ENCODE peak calls at places on chromosomes 7 and 10, in four cellular contexts. M is suprapubic skin, F is upper lobe of right lung, V is mammary epithelial cell. S is an unnamed sample. For H3K27me3 and H3K4me1, the result is how much of the 10 kb centered on the place peaks cover.

GRCh38 chr7:124208173-124208572 is 175.3 kb upstream of the TMEM229A start:
- DNase-seq in M (no peak), F (no peak), V (no peak), S (no peak)

GRCh38 chr10:52688906-52689305 is 83.7 kb downstream of the MBL2 start:
- DNase-seq in F (no peak), M (no peak), V (peak), S (no peak)

GRCh38 chr10:6409982-6410694 is 169.9 kb downstream of the PRKCQ start:
- DNase-seq in V (peak), M (no peak), F (no peak), S (peak)

GRCh38 chr10:109961181-109962001 is 38.1 kb upstream of the XPNPEP1 start:
- DNase-seq in M (no peak), F (no peak), V (peak), S (no peak)

GRCh38 chr10:60654813-60655464 is 123.3 kb upstream of the CDK1 start:
- DNase-seq in F (no peak), M (no peak), V (peak), S (no peak)

GRCh38 chr10:100999742-101000601 is at the start of gene LZTS2:
- DNase-seq in M (no peak), F (no peak), V (peak), S (peak)

GRCh38 chr7:114021135-114021534 is 102.3 kb upstream of the PPP1R3A start:
- DNase-seq in F (no peak), V (no peak), M (no peak), S (no peak)

GRCh38 chr7:37380831-37381230 is 67.8 kb downstream of the ELMO1 start:
- DNase-seq in M (no peak), V (peak), F (no peak), S (no peak)

GRCh38 chr10:70115948-70116682 is 16.5 kb downstream of the AIFM2 start:
- DNase-seq in F (no peak), V (peak), M (no peak), S (no peak)

GRCh38 chr7:92835140-92835850 is 1.1 kb downstream of the CDK6 start:
- DNase-seq in F (peak), V (peak), M (peak), S (peak)

GRCh38 chr7:93851536-93851935 is 39.0 kb downstream of the TFPI2 start:
- DNase-seq in V (peak), M (no peak), F (no peak), S (no peak)

GRCh38 chr10:122112625-122113160 is 123.7 kb downstream of the TACC2 start:
- DNase-seq in M (peak), V (peak), F (peak), S (peak)

GRCh38 chr10:22605168-22605567 is 109.2 kb downstream of the PIP4K2A start:
- DNase-seq in V (peak), F (no peak), M (no peak), S (no peak)

GRCh38 chr10:32005050-32005449 is 51.2 kb downstream of the KIF5B start:
- DNase-seq in M (no peak), V (peak), F (no peak), S (no peak)

GRCh38 chr7:93315896-93316295 is 83.7 kb downstream of the VPS50 start:
- DNase-seq in M (no peak), V (no peak), F (no peak), S (no peak)

GRCh38 chr10:74988787-74989574 is 122.5 kb upstream of the SAMD8 start:
- DNase-seq in F (no peak), M (no peak), V (no peak), S (no peak)

GRCh38 chr7:55026867-55027490 is 8.2 kb downstream of the EGFR start:
- DNase-seq in M (no peak), F (no peak), V (peak), S (peak)

GRCh38 chr10:128419466-128420019 is 293.3 kb upstream of the MKI67 start:
- DNase-seq in M (no peak), F (no peak), V (no peak), S (no peak)

GRCh38 chr7:83055197-83055596 is 107.5 kb downstream of the PCLO start:
- DNase-seq in M (no peak), F (no peak), V (no peak), S (no peak)

GRCh38 chr7:4235596-4235995 is 446.5 kb upstream of the FOXK1 start:
- DNase-seq in F (peak), V (no peak), M (no peak), S (no peak)

DNA sequence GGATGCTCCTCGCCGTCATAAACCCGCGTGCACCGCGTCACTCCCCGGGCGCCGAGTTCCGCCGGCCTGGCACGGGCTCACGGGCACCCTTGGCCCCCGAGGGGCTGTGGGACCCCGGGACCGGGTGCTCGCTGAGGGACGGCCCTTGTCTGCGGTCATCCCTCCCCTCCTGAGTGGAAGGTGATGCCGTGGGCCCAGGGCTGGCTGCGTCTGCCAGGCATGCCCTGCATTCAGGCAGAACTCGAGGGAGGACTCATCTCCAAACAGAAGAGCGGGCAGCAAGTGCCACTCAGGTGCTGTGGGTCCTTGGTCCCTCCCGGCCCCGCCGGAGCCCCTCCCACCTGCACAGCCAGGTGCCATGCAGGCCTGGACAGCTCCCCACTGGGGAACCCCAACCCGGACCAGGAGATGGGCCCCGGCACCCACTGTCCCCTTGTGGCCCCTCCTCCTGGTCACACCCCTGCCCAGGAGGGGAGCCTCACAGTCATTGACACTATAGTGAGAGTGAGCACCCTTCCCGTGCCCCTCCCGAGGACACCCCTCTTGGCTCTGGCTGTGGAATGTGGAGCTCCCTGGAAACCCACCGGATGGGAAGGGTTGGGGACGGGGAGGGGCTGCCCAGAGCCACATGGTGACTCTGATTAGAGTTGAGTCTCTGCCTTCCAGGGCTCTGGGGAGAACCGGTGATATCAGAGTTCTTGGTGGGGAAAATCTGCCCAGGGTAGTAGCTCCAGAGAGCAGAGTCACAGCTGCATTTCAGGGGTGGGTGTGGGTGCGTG is 61.5 kb downstream of the UNCX start:
- DNase-seq in M (no peak), F (no peak), V (no peak), S (peak)
- H3K27me3 ChIP-seq in M (half or more), F (half or more), V (under half), S (under half)

GRCh38 chr7:152544481-152544927 is 108.7 kb upstream of the KMT2C start:
- DNase-seq in M (no peak), V (no peak), F (no peak), S (no peak)
- H3K4me3 ChIP-seq in M (no peak), V (no peak), F (no peak), S (no peak)

GRCh38 chr7:47471358-47471703 is 110.6 kb downstream of the TNS3 start:
- DNase-seq in F (no peak), M (no peak), V (no peak), S (no peak)
- H3K4me1 ChIP-seq in F (under half), M (under half), V (under half), S (under half)

DNA sequence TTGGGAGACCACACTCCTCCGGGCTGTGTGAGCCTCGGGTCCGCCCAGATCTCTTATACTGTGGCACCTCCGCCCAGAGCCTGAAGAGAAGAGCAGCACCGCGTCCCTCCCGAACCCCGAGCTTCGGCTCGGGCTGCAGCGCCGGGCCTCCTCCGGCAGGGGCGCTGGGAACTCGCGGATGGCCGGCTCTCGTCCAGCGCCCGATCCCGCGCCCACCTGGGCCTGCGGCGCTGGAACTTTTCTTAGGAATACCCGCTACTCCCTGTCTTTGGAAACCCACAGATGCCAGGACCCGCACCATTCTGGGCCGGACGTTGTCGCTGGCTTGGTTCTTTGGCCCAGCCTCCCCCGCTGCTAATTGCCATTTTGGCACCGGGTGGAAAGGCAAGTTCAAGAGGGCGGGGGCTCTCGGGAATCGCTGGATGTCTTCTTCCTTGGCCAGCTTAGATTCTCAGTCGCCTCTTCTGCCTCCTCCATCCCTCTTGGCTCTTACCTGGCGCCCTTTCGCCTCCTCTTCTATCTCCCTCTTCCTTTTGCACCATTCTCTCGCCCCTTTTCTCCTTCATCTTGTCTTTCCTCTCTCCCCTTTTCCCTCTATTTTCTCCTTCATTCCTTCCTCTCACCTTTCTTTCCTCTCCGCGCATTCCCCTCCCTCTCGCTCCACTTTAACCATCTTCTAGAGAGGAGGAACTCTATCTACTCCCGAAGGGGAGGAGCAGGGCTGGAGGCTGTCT is 2.1 kb upstream of the SORCS3 start:
- DNase-seq in F (no peak), V (no peak), M (no peak), S (peak)
- H3K27me3 ChIP-seq in F (half or more), V (half or more), M (half or more), S (under half)

DNA sequence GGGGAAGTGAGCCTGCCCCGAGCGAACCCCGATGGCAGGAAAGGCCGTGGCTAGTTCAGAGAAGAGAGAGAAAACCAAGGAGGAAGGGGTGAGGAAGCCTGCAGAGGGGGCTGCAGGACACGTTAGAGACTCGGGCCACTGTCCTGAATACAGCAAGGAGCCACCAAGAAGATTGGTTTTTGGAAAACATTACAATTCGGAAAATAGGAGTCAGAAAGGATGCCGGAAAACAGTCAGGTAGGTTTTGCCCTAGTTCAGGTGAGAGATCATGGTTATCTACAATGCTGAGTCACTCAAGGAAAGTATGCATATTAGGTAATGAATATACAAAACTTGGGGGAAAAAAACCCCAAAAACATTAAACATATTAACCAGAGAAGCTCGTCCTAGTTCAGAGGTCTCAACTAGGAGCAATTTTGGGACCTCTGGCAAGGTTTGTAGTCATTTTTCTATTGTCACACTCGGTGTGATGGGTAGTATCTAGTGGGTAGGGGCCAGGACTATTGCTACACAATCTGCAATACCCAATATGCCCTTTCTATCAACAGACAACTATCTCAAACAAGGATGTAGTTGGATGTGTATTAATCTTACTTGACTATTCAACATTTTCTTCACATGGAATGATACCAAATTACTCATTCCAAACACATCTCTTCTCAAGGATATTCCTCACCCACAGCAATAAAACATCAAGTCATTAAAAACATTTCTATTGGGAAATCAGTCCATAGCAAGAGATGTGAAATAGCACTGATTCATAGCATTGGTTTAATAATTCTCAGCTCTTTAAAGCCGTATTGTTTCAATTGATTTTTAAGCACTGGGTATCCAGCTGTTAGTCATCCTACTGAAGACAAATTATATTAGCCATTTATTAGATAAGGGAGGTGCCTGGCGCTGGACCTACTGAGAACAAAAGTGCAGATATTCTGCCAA is 74.4 kb upstream of the RSU1 start:
- DNase-seq in M (peak), F (peak), V (peak), S (peak)
- H3K4me3 ChIP-seq in M (no peak), F (peak), V (peak), S (no peak)

GRCh38 chr10:130787252-130787651 is 524.3 kb downstream of the TCERG1L start:
- DNase-seq in V (no peak), F (no peak), M (no peak), S (no peak)

GRCh38 chr10:130790339-130790738 is 521.2 kb downstream of the TCERG1L start:
- DNase-seq in V (no peak), F (no peak), M (no peak), S (no peak)

GRCh38 chr10:130787821-130788220 is 523.7 kb downstream of the TCERG1L start:
- DNase-seq in V (no peak), F (no peak), M (no peak), S (no peak)

GRCh38 chr10:130795819-130796218 is 515.7 kb downstream of the TCERG1L start:
- DNase-seq in M (no peak), F (no peak), V (no peak), S (no peak)

DNA sequence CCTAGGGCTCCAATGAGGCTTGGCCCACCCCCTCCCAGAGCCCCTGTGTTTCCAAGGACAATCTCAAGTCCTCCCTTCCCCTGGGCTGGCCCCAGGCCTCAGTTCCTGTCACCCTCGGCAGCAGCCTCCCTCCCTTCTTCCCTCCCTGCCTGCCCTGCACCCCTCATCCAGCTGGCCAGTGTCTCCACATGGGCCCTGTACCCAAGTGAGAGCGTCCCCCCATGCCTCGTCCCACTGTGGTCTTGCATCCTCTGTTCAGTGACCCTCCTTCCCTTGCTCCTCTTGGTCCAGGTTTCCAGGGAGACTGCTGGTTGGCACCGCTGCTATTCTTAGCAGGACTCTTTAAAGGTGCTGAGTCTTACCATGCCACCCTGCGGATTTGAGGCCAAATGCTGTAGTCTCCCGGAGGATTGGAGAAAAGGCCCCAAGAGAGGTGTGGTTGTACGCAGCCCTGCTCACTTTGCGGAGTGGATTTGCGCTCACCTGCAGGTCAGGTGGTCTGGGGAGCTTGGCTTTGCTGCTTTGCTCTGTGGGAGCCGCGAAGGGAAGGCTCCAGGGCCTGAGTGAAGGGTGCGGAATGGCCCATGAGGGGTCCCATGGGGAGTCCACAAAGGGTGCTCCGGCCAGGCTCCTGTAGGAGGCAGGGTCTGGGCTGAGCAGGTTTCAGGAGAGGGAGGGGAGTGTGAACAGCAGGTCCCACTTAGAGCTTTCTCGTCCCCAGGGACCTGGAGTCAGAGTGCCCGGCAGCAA is 519.2 kb downstream of the TCERG1L start:
- DNase-seq in M (no peak), F (no peak), V (no peak), S (no peak)
- H3K4me1 ChIP-seq in M (under half), F (under half), V (under half), S (under half)

S was measured in right cardiac atrium.